ENCODE peak calls at places on chromosomes 3 and 15, in nine cellular contexts. U, N, I, V, F, M, R, A and W are unnamed samples.
A peak's percentile ranks its signal among the peaks of the same experiment; 100 is the strongest.

GRCh38 chr3:71908001-71908400 is 123.1 kb upstream of the PROK2 start:
- DNase-seq in U (no peak), N (no peak), I (no peak), V (no peak), F (no peak), M (no peak), R (no peak), A (no peak), W (no peak)

GRCh38 chr3:44992555-44993470 is 16.8 kb downstream of the EXOSC7 start:
- DNase-seq in U (no peak), N (no peak), I (peak; percentile 55), V (peak; percentile 55), F (no peak), M (no peak), R (no peak), A (no peak), W (peak; percentile 79)

GRCh38 chr3:120393252-120393651 is 44.1 kb upstream of the LRRC58 start:
- DNase-seq in U (no peak), N (no peak), I (no peak), V (no peak), F (no peak), M (no peak), R (no peak), A (peak; percentile 21), W (no peak)

GRCh38 chr3:23203651-23204111 is 554 bp downstream of the UBE2E2 start:
- DNase-seq in U (peak; percentile 11), N (no peak), I (no peak), V (peak; percentile 50), F (no peak), M (no peak), R (peak; percentile 68), A (peak; percentile 5), W (no peak)

GRCh38 chr3:70857926-70858325 is 545.5 kb upstream of the MDFIC2 start:
- DNase-seq in U (no peak), N (no peak), I (no peak), V (no peak), F (no peak), M (no peak), R (no peak), A (peak; percentile 64), W (no peak)

GRCh38 chr3:58628823-58629562 is 37.6 kb downstream of the FAM3D start:
- DNase-seq in U (peak; percentile 52), N (no peak), I (peak; percentile 52), V (no peak), F (peak; percentile 95), M (no peak), R (no peak), A (peak; percentile 97), W (no peak)

GRCh38 chr3:196016485-196016884 is 65.4 kb downstream of the TFRC start:
- DNase-seq in U (no peak), N (no peak), I (no peak), V (no peak), F (peak; percentile 41), M (no peak), R (no peak), A (peak; percentile 83), W (no peak)

GRCh38 chr3:126485131-126485530 is 9.4 kb upstream of the ZXDC start:
- DNase-seq in U (no peak), N (no peak), I (no peak), V (no peak), F (no peak), M (peak; percentile 5), R (no peak), A (no peak), W (no peak)

GRCh38 chr3:178546079-178546478 is 9.8 kb downstream of the KCNMB2 start:
- DNase-seq in U (no peak), N (no peak), I (no peak), V (no peak), F (no peak), M (no peak), R (no peak), A (no peak), W (no peak)

GRCh38 chr3:110711130-110711832 is 360.3 kb upstream of the NECTIN3 start:
- DNase-seq in U (no peak), N (no peak), I (no peak), V (no peak), F (no peak), M (no peak), R (no peak), A (no peak), W (no peak)

GRCh38 chr15:90607361-90607760 is 77.6 kb downstream of the CRTC3 start:
- DNase-seq in U (no peak), N (no peak), I (no peak), V (no peak), F (no peak), M (no peak), R (no peak), A (no peak), W (no peak)

GRCh38 chr3:187902041-187902471 is 156.8 kb upstream of the BCL6 start:
- DNase-seq in U (no peak), N (no peak), I (peak; percentile 54), V (peak; percentile 49), F (no peak), M (no peak), R (no peak), A (no peak), W (no peak)

GRCh38 chr3:66297917-66298316 is 77.1 kb downstream of the SLC25A26 start:
- DNase-seq in U (no peak), N (no peak), I (no peak), V (no peak), F (peak; percentile 29), M (no peak), R (no peak), A (peak; percentile 75), W (no peak)

GRCh38 chr3:122784436-122784835 is 9.2 kb downstream of the HSPBAP1 start:
- DNase-seq in U (no peak), N (no peak), I (no peak), V (no peak), F (no peak), M (no peak), R (no peak), A (peak; percentile 85), W (no peak)

GRCh38 chr3:57696861-57697321 is 4.0 kb upstream of the DENND6A start:
- DNase-seq in U (no peak), N (no peak), I (no peak), V (no peak), F (no peak), M (no peak), R (no peak), A (peak; percentile 45), W (no peak)

GRCh38 chr15:29428925-29429573 is 159.4 kb upstream of the NSMCE3 start:
- DNase-seq in U (no peak), N (no peak), I (no peak), V (no peak), F (no peak), M (no peak), R (no peak), A (no peak), W (no peak)

GRCh38 chr3:64244011-64244942 is 19.0 kb upstream of the PRICKLE2 start:
- DNase-seq in U (no peak), N (no peak), I (no peak), V (no peak), F (no peak), M (no peak), R (no peak), A (no peak), W (no peak)

GRCh38 chr3:114392831-114393230 is 99.0 kb downstream of the TIGIT start:
- DNase-seq in U (no peak), N (no peak), I (no peak), V (no peak), F (no peak), M (no peak), R (no peak), A (no peak), W (no peak)

GRCh38 chr15:58852347-58852746 is 81.1 kb downstream of the SLTM start:
- DNase-seq in U (no peak), N (no peak), I (no peak), V (no peak), F (no peak), M (no peak), R (no peak), A (no peak), W (no peak)
- TF ChIP-seq CTCF in U (no peak), N (no peak), I (peak; percentile 50), V (no peak), F (no peak), M (no peak), R (no peak), A (no peak), W (no peak)

DNA sequence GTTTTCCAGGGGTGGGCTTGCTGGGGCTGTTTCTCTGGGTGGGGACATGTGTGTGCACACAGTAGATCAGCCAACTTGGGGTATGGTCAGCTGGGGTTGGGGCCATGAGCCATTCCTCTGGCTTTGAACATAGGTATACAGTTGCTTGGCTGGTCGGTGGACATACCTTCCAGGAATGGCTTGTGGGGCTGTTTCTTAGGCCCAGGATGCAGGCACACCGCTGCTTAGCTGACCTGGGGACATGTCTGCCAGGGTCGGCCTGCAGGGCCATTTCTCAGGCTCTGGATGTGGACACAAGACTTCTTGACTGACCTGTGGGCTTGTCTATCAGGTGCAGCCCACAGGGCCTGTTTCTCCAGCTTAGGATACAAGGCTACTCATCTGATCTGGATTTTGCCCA is 130.6 kb downstream of the DOCK3 start:
- DNase-seq in U (no peak), N (no peak), I (no peak), V (no peak), F (no peak), M (no peak), R (no peak), A (no peak), W (no peak)
- H3K9me3 ChIP-seq in U (peaks cover 4% of the 10 kb centered on the region), N (peaks cover 31% of the 10 kb centered on the region), I (peaks cover 3% of the 10 kb centered on the region), V (peaks cover 24% of the 10 kb centered on the region), F (peaks cover 11% of the 10 kb centered on the region), M (no peaks in the 10 kb centered on the region), R (peaks cover 5% of the 10 kb centered on the region), A (peaks cover 11% of the 10 kb centered on the region), W (no peaks in the 10 kb centered on the region)

GRCh38 chr15:45573961-45574629 is 13.1 kb upstream of the BLOC1S6 start:
- DNase-seq in U (peak; percentile 19), N (no peak), I (no peak), V (no peak), F (no peak), M (no peak), R (no peak), A (no peak), W (no peak)
- TF ChIP-seq CTCF in U (no peak), N (peak; percentile 23), I (no peak), V (no peak), F (peak; percentile 32), M (no peak), R (no peak), A (peak; percentile 30), W (peak; percentile 62)

DNA sequence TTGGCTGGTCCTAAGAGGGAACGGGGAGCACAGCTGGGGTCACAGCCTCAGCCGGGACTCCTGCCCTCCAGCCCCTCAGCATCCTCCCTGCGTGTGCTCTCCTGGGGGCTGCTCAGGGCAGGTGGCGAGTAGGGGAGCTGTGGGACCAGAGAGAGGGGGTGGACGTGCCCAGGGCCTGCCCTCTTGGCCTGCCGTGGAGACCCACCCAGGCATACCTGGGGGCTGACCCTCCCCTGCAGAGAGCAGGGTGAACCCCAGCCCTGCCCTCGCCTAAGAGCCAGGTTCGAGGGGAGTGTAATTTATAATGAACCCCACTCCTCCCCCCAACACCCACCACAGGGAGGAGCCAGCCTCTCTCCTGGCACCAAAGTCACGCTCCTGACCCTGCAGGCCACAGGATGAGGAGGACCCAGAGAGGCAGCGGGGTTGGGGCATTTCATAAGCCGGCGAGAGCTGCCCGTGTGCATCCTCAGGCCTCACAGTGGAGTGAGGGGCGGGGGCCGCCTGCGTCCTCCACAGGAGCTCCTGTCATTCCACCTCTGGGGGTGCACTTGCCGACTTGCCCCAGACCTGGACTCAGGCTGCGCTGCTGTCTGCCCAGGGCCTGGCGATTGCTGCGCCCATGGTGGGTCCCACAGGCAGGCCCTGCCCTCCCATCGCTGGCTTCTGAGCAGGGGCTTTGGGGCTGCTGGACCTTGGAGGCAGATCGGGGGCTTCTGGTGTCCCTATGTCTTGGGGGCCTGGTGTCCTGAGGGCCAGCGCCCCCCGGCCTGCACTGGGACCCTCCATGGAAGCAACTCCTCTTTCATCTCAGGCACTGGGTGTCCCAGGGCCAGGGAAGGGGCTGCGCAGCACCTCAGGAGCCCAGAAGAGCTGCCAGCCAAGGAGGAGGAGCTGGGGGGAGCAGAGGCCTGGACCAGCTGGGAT is 184.2 kb downstream of the GOLGA6L6 start:
- DNase-seq in U (no peak), N (no peak), I (peak; percentile 47), V (peak; percentile 59), F (no peak), M (peak; percentile 25), R (peak; percentile 66), A (no peak), W (peak; percentile 80)
- H3K9me3 ChIP-seq in U (no peaks in the 10 kb centered on the region), N (no peaks in the 10 kb centered on the region), I (no peaks in the 10 kb centered on the region), V (no peaks in the 10 kb centered on the region), F (peaks cover 63% of the 10 kb centered on the region), M (no peaks in the 10 kb centered on the region), R (no peaks in the 10 kb centered on the region), A (peaks cover 58% of the 10 kb centered on the region), W (no peaks in the 10 kb centered on the region)